ENCODE peak calls at places on chromosomes 1 and 21, in four cellular contexts. One of them, this sample, is unnamed. For H3K36me3 and H3K4me1, the result is how much of the 10 kb centered on the place peaks cover.

GRCh38 chr1:30527511-30528140 is 195.8 kb downstream of the MATN1 start:
- DNase-seq in sigmoid colon: no peak
- DNase-seq in transverse colon: no peak
- DNase-seq in neural progenitor cell: no peak
- DNase-seq in this sample: no peak

GRCh38 chr1:178509608-178510007 is 3.3 kb upstream of the TEX35 start:
- DNase-seq in sigmoid colon: no peak
- DNase-seq in transverse colon: no peak
- DNase-seq in neural progenitor cell: no peak
- DNase-seq in this sample: no peak

GRCh38 chr21:45950740-45951515 is 30.6 kb upstream of the COL6A1 start:
- DNase-seq in sigmoid colon: peak
- DNase-seq in transverse colon: peak
- DNase-seq in neural progenitor cell: no peak
- DNase-seq in this sample: no peak

GRCh38 chr1:150981805-150982712 is at the start of gene ANXA9:
- DNase-seq in sigmoid colon: no peak
- DNase-seq in transverse colon: peak
- DNase-seq in neural progenitor cell: no peak
- DNase-seq in this sample: no peak

GRCh38 chr1:223542831-223543230 is 122.7 kb downstream of the CAPN8 start:
- DNase-seq in sigmoid colon: no peak
- DNase-seq in transverse colon: no peak
- DNase-seq in neural progenitor cell: no peak
- DNase-seq in this sample: no peak

GRCh38 chr1:43819354-43819753 is 112.0 kb downstream of the ST3GAL3 start:
- DNase-seq in sigmoid colon: no peak
- DNase-seq in transverse colon: no peak
- DNase-seq in neural progenitor cell: no peak
- DNase-seq in this sample: no peak

GRCh38 chr1:19405761-19406481 is 79.4 kb downstream of the CAPZB start:
- DNase-seq in sigmoid colon: no peak
- DNase-seq in transverse colon: no peak
- DNase-seq in neural progenitor cell: peak
- DNase-seq in this sample: peak

GRCh38 chr1:182004601-182005000 is 56.9 kb downstream of the ZNF648 start:
- DNase-seq in sigmoid colon: no peak
- DNase-seq in transverse colon: no peak
- DNase-seq in neural progenitor cell: no peak
- DNase-seq in this sample: no peak

GRCh38 chr1:179825201-179825600 is 52.4 kb downstream of the TOR1AIP2 start:
- DNase-seq in sigmoid colon: no peak
- DNase-seq in transverse colon: no peak
- DNase-seq in neural progenitor cell: no peak
- DNase-seq in this sample: no peak

GRCh38 chr1:77126309-77126708 is 92.9 kb downstream of the PIGK start:
- DNase-seq in sigmoid colon: no peak
- DNase-seq in transverse colon: no peak
- DNase-seq in neural progenitor cell: peak
- DNase-seq in this sample: no peak

DNA sequence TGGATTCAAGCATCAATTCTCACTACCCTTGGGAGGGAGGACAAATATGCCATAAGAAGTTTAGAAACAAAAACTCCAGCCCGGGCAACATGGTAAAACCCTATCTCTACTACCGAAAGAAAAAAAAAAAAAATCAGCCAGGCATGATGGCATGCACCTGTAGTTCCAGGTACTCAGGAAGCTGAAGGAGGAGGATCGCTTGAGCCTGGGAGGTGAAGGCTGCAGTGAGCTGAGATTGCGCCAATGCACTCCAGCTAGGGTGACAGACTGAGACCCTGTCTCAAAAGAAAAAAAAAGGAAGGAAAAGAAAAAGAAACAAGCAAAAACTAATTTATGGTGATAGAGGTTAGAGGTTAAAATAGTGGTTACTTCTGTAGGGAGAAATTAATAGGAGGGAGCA is 9.6 kb downstream of the ZNF644 start:
- DNase-seq in sigmoid colon: no peak
- DNase-seq in transverse colon: no peak
- DNase-seq in neural progenitor cell: no peak
- DNase-seq in this sample: no peak
- H3K36me3 ChIP-seq in sigmoid colon: under half
- H3K36me3 ChIP-seq in transverse colon: under half
- H3K36me3 ChIP-seq in neural progenitor cell: under half
- H3K36me3 ChIP-seq in this sample: under half

GRCh38 chr1:15885701-15886612 is 38.5 kb downstream of the SPEN start:
- DNase-seq in sigmoid colon: peak
- DNase-seq in transverse colon: peak
- DNase-seq in neural progenitor cell: peak
- DNase-seq in this sample: no peak
- TF ChIP-seq CTCF in sigmoid colon: no peak
- TF ChIP-seq CTCF in transverse colon: no peak
- TF ChIP-seq CTCF in neural progenitor cell: no peak
- TF ChIP-seq CTCF in this sample: no peak

DNA sequence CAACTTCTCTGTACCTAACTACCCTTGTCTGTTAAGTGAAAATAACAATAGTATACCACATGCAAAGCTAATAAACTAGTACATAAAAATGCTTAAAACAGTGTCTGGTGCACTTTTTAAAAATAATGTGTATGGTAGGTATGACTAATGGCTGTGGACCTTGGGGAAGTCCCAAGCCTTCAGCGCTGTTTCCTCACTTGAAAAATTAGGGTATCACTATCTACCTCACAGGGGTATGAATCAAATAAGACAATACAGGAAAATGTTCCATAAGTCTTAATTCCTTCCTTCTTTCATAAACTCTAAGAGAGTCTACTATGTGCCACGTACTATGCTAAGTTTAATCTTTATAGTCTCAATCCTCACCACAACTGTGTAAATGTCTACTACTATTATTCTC is 32.0 kb downstream of the EGLN1 start:
- DNase-seq in sigmoid colon: no peak
- DNase-seq in transverse colon: no peak
- DNase-seq in neural progenitor cell: no peak
- DNase-seq in this sample: no peak
- H3K4me1 ChIP-seq in sigmoid colon: half or more
- H3K4me1 ChIP-seq in transverse colon: under half
- H3K4me1 ChIP-seq in neural progenitor cell: under half
- H3K4me1 ChIP-seq in this sample: under half

DNA sequence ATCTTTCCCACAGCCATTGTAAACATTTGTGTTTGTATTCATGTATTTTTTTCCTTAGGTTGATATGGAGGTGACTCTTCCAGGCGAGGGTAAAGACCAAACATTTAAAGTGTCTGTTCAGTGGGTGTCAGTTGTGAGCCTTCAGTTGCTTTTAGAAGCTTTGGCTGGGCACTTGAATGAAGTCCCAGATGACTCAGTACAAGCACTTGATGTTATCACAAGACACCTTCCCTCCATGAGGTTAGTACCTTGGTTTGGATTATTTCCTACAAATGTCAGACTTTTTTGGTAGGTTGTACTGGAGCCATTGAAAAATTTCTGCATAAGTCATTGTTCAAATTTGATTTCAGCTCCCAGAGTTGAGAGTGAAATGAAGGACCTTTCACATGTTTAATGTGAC is 17.4 kb downstream of the AGO4 start:
- DNase-seq in sigmoid colon: no peak
- DNase-seq in transverse colon: no peak
- DNase-seq in neural progenitor cell: no peak
- DNase-seq in this sample: no peak
- H3K36me3 ChIP-seq in sigmoid colon: half or more
- H3K36me3 ChIP-seq in transverse colon: under half
- H3K36me3 ChIP-seq in neural progenitor cell: under half
- H3K36me3 ChIP-seq in this sample: half or more

DNA sequence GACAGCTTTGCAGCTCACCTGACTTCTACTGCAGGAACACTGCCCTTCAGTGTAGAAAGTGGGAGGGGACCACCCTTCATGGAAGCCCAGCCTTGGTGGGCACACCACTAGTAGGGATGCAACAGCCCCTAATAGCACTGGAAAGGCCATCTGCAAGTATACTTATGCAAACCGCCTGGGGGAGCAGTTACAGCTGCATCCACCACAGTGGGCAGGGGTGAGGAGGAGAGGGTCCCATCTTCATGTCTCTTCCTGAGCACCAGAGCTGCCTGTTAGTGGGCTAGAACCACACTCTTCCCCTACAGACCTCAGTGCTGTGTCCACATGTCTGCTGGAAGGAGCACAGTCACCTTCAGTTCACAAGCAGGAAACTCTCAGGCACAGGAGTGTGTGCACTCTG is 66.2 kb upstream of the LHX8 start:
- DNase-seq in sigmoid colon: no peak
- DNase-seq in transverse colon: no peak
- DNase-seq in neural progenitor cell: no peak
- DNase-seq in this sample: no peak
- TF ChIP-seq CTCF in sigmoid colon: no peak
- TF ChIP-seq CTCF in transverse colon: no peak
- TF ChIP-seq CTCF in neural progenitor cell: no peak
- TF ChIP-seq CTCF in this sample: no peak

GRCh38 chr1:116920211-116920610 is 10.5 kb downstream of the PTGFRN start:
- DNase-seq in sigmoid colon: no peak
- DNase-seq in transverse colon: no peak
- DNase-seq in neural progenitor cell: no peak
- DNase-seq in this sample: no peak
- H3K4me1 ChIP-seq in sigmoid colon: half or more
- H3K4me1 ChIP-seq in transverse colon: under half
- H3K4me1 ChIP-seq in neural progenitor cell: under half
- H3K4me1 ChIP-seq in this sample: under half

DNA sequence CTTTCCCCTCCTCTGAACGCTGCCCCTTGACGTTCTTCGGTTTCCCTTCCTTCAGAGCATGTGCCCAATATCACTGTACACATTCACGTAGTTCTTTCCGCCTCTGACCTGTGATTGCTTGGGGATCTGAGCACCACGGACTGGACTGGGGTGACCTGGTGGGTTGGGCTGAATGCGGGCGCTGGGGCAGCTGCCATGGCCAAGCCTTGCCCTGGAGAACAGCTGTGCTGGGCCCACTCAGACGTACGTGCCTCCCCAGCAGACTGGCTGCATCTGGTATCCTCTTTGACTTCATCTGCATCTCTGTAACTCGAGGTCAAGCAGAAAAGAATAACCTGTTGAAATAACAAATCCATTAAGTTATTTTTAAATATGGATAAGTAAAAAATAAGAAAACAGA is 35.1 kb upstream of the DISC1 start:
- DNase-seq in sigmoid colon: no peak
- DNase-seq in transverse colon: no peak
- DNase-seq in neural progenitor cell: no peak
- DNase-seq in this sample: no peak
- H3K36me3 ChIP-seq in sigmoid colon: under half
- H3K36me3 ChIP-seq in transverse colon: under half
- H3K36me3 ChIP-seq in neural progenitor cell: under half
- H3K36me3 ChIP-seq in this sample: under half

This sample was measured in DND-41.